ENCODE peak calls at places on chromosomes 12 and 14, in four cellular contexts. One of them, this sample, is unnamed.

GRCh38 chr12:46771268-46771837 is 54.4 kb downstream of the SLC38A4 start:
- DNase-seq in fibroblast of mammary gland: peak
- DNase-seq in hypothalamus: no peak
- DNase-seq in iPS DF 6.9: no peak
- DNase-seq in this sample: peak

GRCh38 chr14:104426771-104427125 is 152.8 kb upstream of the C14orf180 start:
- DNase-seq in iPS DF 6.9: no peak
- DNase-seq in fibroblast of mammary gland: no peak
- DNase-seq in hypothalamus: no peak
- DNase-seq in this sample: no peak

GRCh38 chr14:96639550-96639949 is 137.4 kb downstream of the PAPOLA start:
- DNase-seq in fibroblast of mammary gland: no peak
- DNase-seq in iPS DF 6.9: no peak
- DNase-seq in hypothalamus: no peak
- DNase-seq in this sample: no peak

GRCh38 chr14:68730811-68731425 is 61.9 kb downstream of the ZFP36L1 start:
- DNase-seq in iPS DF 6.9: no peak
- DNase-seq in hypothalamus: no peak
- DNase-seq in fibroblast of mammary gland: no peak
- DNase-seq in this sample: no peak

GRCh38 chr12:119528241-119528640 is 65.3 kb upstream of the TMEM233 start:
- DNase-seq in hypothalamus: no peak
- DNase-seq in fibroblast of mammary gland: peak
- DNase-seq in iPS DF 6.9: no peak
- DNase-seq in this sample: no peak

GRCh38 chr12:51593539-51593938 is 2.5 kb downstream of the SCN8A start:
- DNase-seq in fibroblast of mammary gland: peak
- DNase-seq in iPS DF 6.9: no peak
- DNase-seq in hypothalamus: no peak
- DNase-seq in this sample: peak

GRCh38 chr12:122865268-122866231 is 30.3 kb downstream of the HIP1R start:
- DNase-seq in iPS DF 6.9: no peak
- DNase-seq in fibroblast of mammary gland: no peak
- DNase-seq in hypothalamus: no peak
- DNase-seq in this sample: no peak

GRCh38 chr12:62971769-62972525 is 37.0 kb upstream of the PPM1H start:
- DNase-seq in hypothalamus: no peak
- DNase-seq in iPS DF 6.9: no peak
- DNase-seq in fibroblast of mammary gland: no peak
- DNase-seq in this sample: no peak

GRCh38 chr14:105065280-105066228 is at the start of gene GPR132:
- DNase-seq in hypothalamus: peak
- DNase-seq in iPS DF 6.9: no peak
- DNase-seq in fibroblast of mammary gland: no peak
- DNase-seq in this sample: no peak

GRCh38 chr14:34075095-34075744 is 124.3 kb upstream of the EGLN3 start:
- DNase-seq in iPS DF 6.9: no peak
- DNase-seq in fibroblast of mammary gland: no peak
- DNase-seq in hypothalamus: no peak
- DNase-seq in this sample: no peak

GRCh38 chr12:105775351-105775750 is 363.4 kb downstream of the NUAK1 start:
- DNase-seq in hypothalamus: no peak
- DNase-seq in fibroblast of mammary gland: no peak
- DNase-seq in iPS DF 6.9: no peak
- DNase-seq in this sample: peak

GRCh38 chr14:88556581-88556980 is 1.8 kb upstream of the PTPN21 start:
- DNase-seq in fibroblast of mammary gland: no peak
- DNase-seq in hypothalamus: no peak
- DNase-seq in iPS DF 6.9: no peak
- DNase-seq in this sample: peak

GRCh38 chr14:99790978-99791376 is 2.2 kb upstream of the EML1 start:
- DNase-seq in iPS DF 6.9: no peak
- DNase-seq in hypothalamus: no peak
- DNase-seq in fibroblast of mammary gland: no peak
- DNase-seq in this sample: no peak

GRCh38 chr12:93484315-93484981 is 17.1 kb downstream of the MRPL42 start:
- DNase-seq in iPS DF 6.9: no peak
- DNase-seq in fibroblast of mammary gland: peak
- DNase-seq in hypothalamus: no peak
- DNase-seq in this sample: peak

GRCh38 chr14:60964901-60965300 is 16.0 kb downstream of the TRMT5 start:
- DNase-seq in fibroblast of mammary gland: peak
- DNase-seq in hypothalamus: no peak
- DNase-seq in iPS DF 6.9: no peak
- DNase-seq in this sample: peak

GRCh38 chr14:75661499-75661814 is 411 bp downstream of the TTLL5 start:
- DNase-seq in fibroblast of mammary gland: no peak
- DNase-seq in iPS DF 6.9: no peak
- DNase-seq in hypothalamus: no peak
- DNase-seq in this sample: no peak

GRCh38 chr12:40942326-40942725 is 245.8 kb upstream of the PDZRN4 start:
- DNase-seq in hypothalamus: no peak
- DNase-seq in fibroblast of mammary gland: peak
- DNase-seq in iPS DF 6.9: no peak
- DNase-seq in this sample: peak

GRCh38 chr14:21309956-21310355 is 30.1 kb downstream of the RPGRIP1 start:
- DNase-seq in fibroblast of mammary gland: no peak
- DNase-seq in hypothalamus: no peak
- DNase-seq in iPS DF 6.9: no peak
- DNase-seq in this sample: no peak

GRCh38 chr12:25054783-25055144 is 105.9 kb upstream of the BCAT1 start:
- DNase-seq in fibroblast of mammary gland: no peak
- DNase-seq in iPS DF 6.9: no peak
- DNase-seq in hypothalamus: no peak
- DNase-seq in this sample: peak

GRCh38 chr12:3988519-3989217 is 115.5 kb upstream of the PARP11 start:
- DNase-seq in hypothalamus: no peak
- DNase-seq in iPS DF 6.9: no peak
- DNase-seq in fibroblast of mammary gland: no peak
- DNase-seq in this sample: no peak

GRCh38 chr12:45547822-45548221 is 181.7 kb upstream of the ARID2 start:
- DNase-seq in fibroblast of mammary gland: peak
- DNase-seq in iPS DF 6.9: no peak
- DNase-seq in hypothalamus: no peak
- DNase-seq in this sample: peak

GRCh38 chr12:109731231-109731731 is 17.7 kb downstream of the FAM222A start:
- DNase-seq in hypothalamus: no peak
- DNase-seq in iPS DF 6.9: no peak
- DNase-seq in fibroblast of mammary gland: no peak
- DNase-seq in this sample: no peak